ENCODE peak calls at places on chromosomes 7 and 10, in four cellular contexts. M, R, T and A are unnamed samples.

GRCh38 chr7:42167206-42167913 is 69.6 kb downstream of the GLI3 start:
- DNase-seq in M (no peak), R (no peak), T (no peak), A (peak; percentile 26)

GRCh38 chr7:125195156-125195555 is 265.5 kb upstream of the POT1 start:
- DNase-seq in M (no peak), R (peak; percentile 14), T (no peak), A (no peak)

GRCh38 chr10:91006001-91006751 is 85.3 kb upstream of the ANKRD1 start:
- DNase-seq in M (peak; percentile 69), R (peak; percentile 89), T (peak; percentile 77), A (peak; percentile 84)

GRCh38 chr7:150335101-150335773 is 6.2 kb downstream of the RARRES2 start:
- DNase-seq in M (no peak), R (peak; percentile 80), T (peak; percentile 90), A (peak; percentile 66)

GRCh38 chr10:121927361-121927840 is 430 bp downstream of the ATE1 start:
- DNase-seq in M (peak; percentile 72), R (peak; percentile 46), T (no peak), A (peak; percentile 63)

GRCh38 chr7:114889646-114890285 is 32.1 kb upstream of the MDFIC start:
- DNase-seq in M (peak; percentile 52), R (peak; percentile 94), T (peak; percentile 97), A (peak; percentile 100)

GRCh38 chr7:95553939-95554338 is 42.4 kb downstream of the PDK4 start:
- DNase-seq in M (no peak), R (peak; percentile 31), T (peak; percentile 61), A (no peak)

GRCh38 chr7:30594055-30594539 is 581 bp upstream of the GARS1 start:
- DNase-seq in M (peak; percentile 85), R (peak; percentile 43), T (no peak), A (peak; percentile 36)

GRCh38 chr10:132396495-132397035 is 435 bp upstream of the PWWP2B start:
- DNase-seq in M (peak; percentile 82), R (peak; percentile 48), T (peak; percentile 54), A (peak; percentile 14)

GRCh38 chr7:5633161-5634106 is 148.0 kb downstream of the RNF216 start:
- DNase-seq in M (no peak), R (no peak), T (peak; percentile 52), A (no peak)

GRCh38 chr7:134355925-134356324 is 39.2 kb upstream of the SLC35B4 start:
- DNase-seq in M (peak; percentile 76), R (peak; percentile 54), T (peak; percentile 6), A (peak; percentile 33)

GRCh38 chr7:96901822-96902412 is 103.4 kb upstream of the DLX6 start:
- DNase-seq in M (no peak), R (no peak), T (no peak), A (no peak)

GRCh38 chr10:9302142-9302746 is 1247.8 kb downstream of the GATA3 start:
- DNase-seq in M (peak; percentile 52), R (peak; percentile 62), T (peak; percentile 54), A (peak; percentile 70)

GRCh38 chr10:64113796-64114195 is 592.6 kb downstream of the REEP3 start:
- DNase-seq in M (no peak), R (no peak), T (no peak), A (no peak)

GRCh38 chr10:64118736-64119135 is 597.5 kb downstream of the REEP3 start:
- DNase-seq in M (no peak), R (no peak), T (no peak), A (no peak)

GRCh38 chr10:64116731-64117130 is 595.5 kb downstream of the REEP3 start:
- DNase-seq in M (no peak), R (no peak), T (no peak), A (no peak)

GRCh38 chr10:64115471-64115870 is 594.3 kb downstream of the REEP3 start:
- DNase-seq in M (no peak), R (no peak), T (no peak), A (no peak)

GRCh38 chr10:64115913-64116643 is 594.9 kb downstream of the REEP3 start:
- DNase-seq in M (peak; percentile 27), R (peak; percentile 1), T (no peak), A (no peak)
- TF ChIP-seq CTCF in M (peak; percentile 59), R (peak; percentile 62), T (peak; percentile 13), A (peak; percentile 34)

GRCh38 chr7:128741491-128741890 is 2.3 kb downstream of the CALU start:
- DNase-seq in M (no peak), R (no peak), T (no peak), A (no peak)

GRCh38 chr7:128739048-128739962 is at the start of gene CALU:
- DNase-seq in M (peak; percentile 98), R (peak; percentile 97), T (peak; percentile 98), A (peak; percentile 96)

GRCh38 chr7:128739990-128740682 is 977 bp downstream of the CALU start:
- DNase-seq in M (no peak), R (no peak), T (no peak), A (no peak)

GRCh38 chr7:128742206-128742605 is 3.0 kb downstream of the CALU start:
- DNase-seq in M (no peak), R (peak; percentile 62), T (peak; percentile 79), A (peak; percentile 94)

GRCh38 chr7:128740996-128741395 is 1.8 kb downstream of the CALU start:
- DNase-seq in M (no peak), R (peak; percentile 46), T (peak; percentile 24), A (peak; percentile 66)
- H3K4me3 ChIP-seq in M (peak overlapping the region; percentile 92), R (peak overlapping the region; percentile 98), T (peak overlapping the region; percentile 80), A (peak overlapping the region; percentile 84)

GRCh38 chr10:3222068-3222467 is 49.5 kb upstream of the PITRM1 start:
- DNase-seq in M (peak; percentile 52), R (no peak), T (peak; percentile 35), A (peak; percentile 88)
- TF ChIP-seq CTCF in M (peak; percentile 19), R (peak; percentile 26), T (no peak), A (peak; percentile 47)

GRCh38 chr7:18290223-18290622 is 205.3 kb upstream of the HDAC9 start:
- DNase-seq in M (peak; percentile 80), R (peak; percentile 14), T (no peak), A (no peak)

GRCh38 chr7:18289801-18290200 is 205.7 kb upstream of the HDAC9 start:
- DNase-seq in M (peak; percentile 36), R (peak; percentile 16), T (no peak), A (no peak)

GRCh38 chr7:18288322-18289037 is 207.1 kb upstream of the HDAC9 start:
- DNase-seq in M (peak; percentile 20), R (no peak), T (no peak), A (no peak)

GRCh38 chr7:18292584-18292983 is 203.0 kb upstream of the HDAC9 start:
- DNase-seq in M (no peak), R (no peak), T (no peak), A (no peak)

GRCh38 chr7:18290865-18291264 is 204.7 kb upstream of the HDAC9 start:
- DNase-seq in M (peak; percentile 79), R (no peak), T (no peak), A (no peak)
- H3K4me3 ChIP-seq in M (peak overlapping the region; percentile 69), R (no peak overlapping the region), T (no peak overlapping the region), A (no peak overlapping the region)

DNA sequence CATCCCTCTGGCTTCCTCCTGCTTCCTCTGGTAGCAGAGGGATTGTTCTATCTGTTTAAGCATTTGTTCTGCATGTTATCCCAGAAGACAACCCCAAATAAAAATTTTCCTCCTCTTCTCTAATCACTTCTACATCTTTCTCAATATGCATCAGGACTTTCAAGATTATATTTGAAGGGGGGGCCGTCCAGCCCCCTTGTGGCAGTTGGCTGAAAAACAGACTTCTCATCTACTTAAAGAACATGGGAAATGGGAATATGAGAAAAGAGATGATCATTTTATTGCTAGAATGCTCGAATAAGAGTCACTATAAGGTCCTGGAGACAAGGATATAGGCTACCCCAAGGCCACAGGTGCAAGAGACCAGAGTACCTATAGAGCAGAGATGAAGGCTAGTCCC is 466.0 kb downstream of the REEP3 start:
- DNase-seq in M (no peak), R (no peak), T (no peak), A (no peak)
- TF ChIP-seq CTCF in M (peak; percentile 36), R (peak; percentile 1), T (no peak), A (no peak)

DNA sequence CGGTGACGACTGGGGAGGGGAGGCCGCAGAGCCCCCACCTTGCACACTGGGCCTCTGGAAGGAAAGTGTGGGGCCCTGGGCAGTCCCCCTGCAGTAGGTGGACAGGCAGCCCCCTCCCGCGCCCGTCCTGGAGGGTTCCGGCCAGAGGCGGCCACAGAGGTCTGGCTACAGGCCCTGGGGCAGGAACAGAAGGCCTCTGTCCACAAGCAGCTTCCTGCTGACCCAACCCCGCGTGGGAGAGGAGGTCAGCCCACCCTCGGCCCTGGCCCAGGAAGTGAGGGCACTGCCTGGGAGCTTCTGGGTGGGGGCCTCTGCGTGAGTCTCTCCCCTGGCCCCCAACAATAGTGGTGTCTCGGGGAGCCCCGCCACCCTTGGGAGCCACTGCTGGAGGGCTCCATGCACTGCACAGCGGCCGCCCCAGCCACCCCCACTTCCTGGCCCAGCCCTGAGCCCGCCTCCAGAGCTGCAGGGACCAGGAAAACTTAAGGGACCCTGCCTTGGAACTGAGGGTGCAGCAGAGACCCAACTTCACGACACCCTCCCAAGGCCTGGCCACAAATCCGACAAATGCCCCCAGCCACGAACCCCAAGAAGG is 4.7 kb downstream of the MICALL2 start:
- DNase-seq in M (peak; percentile 42), R (peak; percentile 30), T (no peak), A (no peak)
- H3K4me3 ChIP-seq in M (no peak overlapping the region), R (no peak overlapping the region), T (no peak overlapping the region), A (no peak overlapping the region)